ENCODE peak calls at places on chromosomes 3 and 15, in six cellular contexts. One of them, this sample, is unnamed.

GRCh38 chr15:90213123-90213817 is 12.1 kb downstream of the SEMA4B start:
- DNase-seq in ovary: no peak
- DNase-seq in testis: no peak
- DNase-seq in GM13977: no peak
- DNase-seq in AG04449: no peak
- DNase-seq in cardiac fibroblast: no peak
- DNase-seq in this sample: no peak

GRCh38 chr3:6799264-6799915 is 61.5 kb upstream of the GRM7 start:
- DNase-seq in GM13977: peak
- DNase-seq in cardiac fibroblast: peak
- DNase-seq in ovary: no peak
- DNase-seq in testis: peak
- DNase-seq in AG04449: no peak
- DNase-seq in this sample: no peak

GRCh38 chr3:94413721-94414106 is 350.9 kb downstream of the NSUN3 start:
- DNase-seq in AG04449: peak
- DNase-seq in testis: no peak
- DNase-seq in cardiac fibroblast: peak
- DNase-seq in GM13977: no peak
- DNase-seq in ovary: no peak
- DNase-seq in this sample: peak

GRCh38 chr3:196979545-196979944 is 10.9 kb upstream of the PIGZ start:
- DNase-seq in cardiac fibroblast: peak
- DNase-seq in GM13977: no peak
- DNase-seq in ovary: peak
- DNase-seq in testis: no peak
- DNase-seq in AG04449: peak
- DNase-seq in this sample: no peak

GRCh38 chr15:77839431-77839830 is 206.7 kb upstream of the LINGO1 start:
- DNase-seq in ovary: no peak
- DNase-seq in GM13977: no peak
- DNase-seq in cardiac fibroblast: no peak
- DNase-seq in AG04449: no peak
- DNase-seq in testis: no peak
- DNase-seq in this sample: no peak

GRCh38 chr15:93131485-93132075 is 42.6 kb upstream of the RGMA start:
- DNase-seq in cardiac fibroblast: no peak
- DNase-seq in AG04449: no peak
- DNase-seq in testis: no peak
- DNase-seq in GM13977: no peak
- DNase-seq in ovary: no peak
- DNase-seq in this sample: no peak

GRCh38 chr15:73838795-73839565 is 34.4 kb upstream of the TBC1D21 start:
- DNase-seq in ovary: peak
- DNase-seq in testis: peak
- DNase-seq in AG04449: no peak
- DNase-seq in cardiac fibroblast: peak
- DNase-seq in GM13977: no peak
- DNase-seq in this sample: no peak

GRCh38 chr15:40776537-40777141 is 6.9 kb downstream of the C15orf62 start:
- DNase-seq in cardiac fibroblast: peak
- DNase-seq in GM13977: no peak
- DNase-seq in testis: no peak
- DNase-seq in ovary: no peak
- DNase-seq in AG04449: no peak
- DNase-seq in this sample: no peak

GRCh38 chr15:48177383-48177874 is 666 bp downstream of the MYEF2 start:
- DNase-seq in cardiac fibroblast: peak
- DNase-seq in testis: peak
- DNase-seq in GM13977: peak
- DNase-seq in ovary: no peak
- DNase-seq in AG04449: no peak
- DNase-seq in this sample: peak

GRCh38 chr3:143331336-143331735 is 211.8 kb downstream of the CHST2 start:
- DNase-seq in ovary: no peak
- DNase-seq in GM13977: no peak
- DNase-seq in testis: no peak
- DNase-seq in AG04449: no peak
- DNase-seq in cardiac fibroblast: peak
- DNase-seq in this sample: peak

GRCh38 chr3:143330316-143330868 is 210.8 kb downstream of the CHST2 start:
- DNase-seq in testis: no peak
- DNase-seq in cardiac fibroblast: no peak
- DNase-seq in GM13977: no peak
- DNase-seq in AG04449: no peak
- DNase-seq in ovary: no peak
- DNase-seq in this sample: no peak

GRCh38 chr3:143327388-143327787 is 207.8 kb downstream of the CHST2 start:
- DNase-seq in AG04449: no peak
- DNase-seq in GM13977: no peak
- DNase-seq in cardiac fibroblast: peak
- DNase-seq in ovary: no peak
- DNase-seq in testis: no peak
- DNase-seq in this sample: no peak

GRCh38 chr3:143328459-143328858 is 208.9 kb downstream of the CHST2 start:
- DNase-seq in cardiac fibroblast: no peak
- DNase-seq in AG04449: no peak
- DNase-seq in ovary: no peak
- DNase-seq in GM13977: no peak
- DNase-seq in testis: no peak
- DNase-seq in this sample: no peak

DNA sequence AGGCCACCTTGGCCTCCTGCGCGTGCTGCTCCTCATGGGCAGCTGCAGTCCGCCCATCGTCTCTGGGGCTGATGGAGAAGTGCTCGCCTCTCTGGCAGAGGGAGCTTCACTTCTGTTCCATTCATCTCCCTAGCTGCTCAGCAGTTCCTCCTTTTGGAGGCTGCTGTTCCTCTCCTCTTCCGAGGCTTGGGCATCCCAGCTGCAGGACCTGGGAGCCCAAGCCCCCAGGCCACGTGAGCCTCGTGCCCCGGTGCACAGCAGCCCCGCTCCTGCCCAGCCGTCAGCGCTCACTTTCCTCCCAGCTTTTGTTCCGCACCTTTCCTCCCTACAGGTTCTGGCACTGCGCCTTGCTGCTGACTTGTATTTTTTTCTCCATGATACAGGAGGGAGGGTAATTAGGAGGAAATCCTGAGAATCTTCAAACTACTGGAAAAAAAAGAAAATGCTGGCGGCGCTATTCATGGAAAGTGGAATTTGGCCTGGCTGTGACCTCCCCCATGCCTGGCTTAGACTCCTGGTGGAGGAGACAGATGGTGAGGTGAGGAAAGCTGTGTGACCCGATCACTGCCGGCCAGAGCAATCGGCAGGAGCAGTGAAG is 210.1 kb downstream of the CHST2 start:
- DNase-seq in cardiac fibroblast: no peak
- DNase-seq in AG04449: no peak
- DNase-seq in ovary: peak
- DNase-seq in testis: no peak
- DNase-seq in GM13977: no peak
- DNase-seq in this sample: no peak
- TF ChIP-seq CTCF in cardiac fibroblast: no peak
- TF ChIP-seq CTCF in AG04449: no peak
- TF ChIP-seq CTCF in ovary: no peak
- TF ChIP-seq CTCF in testis: no peak
- TF ChIP-seq CTCF in GM13977: no peak
- TF ChIP-seq CTCF in this sample: no peak

GRCh38 chr3:14402304-14402811 is at the start of gene SLC6A6:
- DNase-seq in AG04449: peak
- DNase-seq in GM13977: peak
- DNase-seq in testis: peak
- DNase-seq in cardiac fibroblast: peak
- DNase-seq in ovary: peak
- DNase-seq in this sample: peak
- TF ChIP-seq CTCF in AG04449: peak
- TF ChIP-seq CTCF in GM13977: peak
- TF ChIP-seq CTCF in testis: no peak
- TF ChIP-seq CTCF in cardiac fibroblast: peak
- TF ChIP-seq CTCF in ovary: peak
- TF ChIP-seq CTCF in this sample: peak

GRCh38 chr3:150315711-150316110 is 92.4 kb upstream of the TSC22D2 start:
- DNase-seq in cardiac fibroblast: no peak
- DNase-seq in testis: no peak
- DNase-seq in AG04449: no peak
- DNase-seq in ovary: no peak
- DNase-seq in GM13977: no peak
- DNase-seq in this sample: no peak

GRCh38 chr3:150309557-150309956 is 98.5 kb upstream of the TSC22D2 start:
- DNase-seq in ovary: no peak
- DNase-seq in cardiac fibroblast: peak
- DNase-seq in AG04449: no peak
- DNase-seq in testis: no peak
- DNase-seq in GM13977: no peak
- DNase-seq in this sample: peak

GRCh38 chr3:150314248-150315027 is 93.7 kb upstream of the TSC22D2 start:
- DNase-seq in testis: peak
- DNase-seq in AG04449: no peak
- DNase-seq in cardiac fibroblast: no peak
- DNase-seq in ovary: no peak
- DNase-seq in GM13977: no peak
- DNase-seq in this sample: no peak

GRCh38 chr3:150311156-150311555 is 96.9 kb upstream of the TSC22D2 start:
- DNase-seq in AG04449: no peak
- DNase-seq in testis: no peak
- DNase-seq in ovary: no peak
- DNase-seq in GM13977: no peak
- DNase-seq in cardiac fibroblast: no peak
- DNase-seq in this sample: no peak

GRCh38 chr3:150312018-150312657 is 96.0 kb upstream of the TSC22D2 start:
- DNase-seq in AG04449: no peak
- DNase-seq in ovary: no peak
- DNase-seq in cardiac fibroblast: no peak
- DNase-seq in testis: no peak
- DNase-seq in GM13977: no peak
- DNase-seq in this sample: no peak
- TF ChIP-seq CTCF in AG04449: no peak
- TF ChIP-seq CTCF in ovary: no peak
- TF ChIP-seq CTCF in cardiac fibroblast: no peak
- TF ChIP-seq CTCF in testis: no peak
- TF ChIP-seq CTCF in GM13977: no peak
- TF ChIP-seq CTCF in this sample: no peak

DNA sequence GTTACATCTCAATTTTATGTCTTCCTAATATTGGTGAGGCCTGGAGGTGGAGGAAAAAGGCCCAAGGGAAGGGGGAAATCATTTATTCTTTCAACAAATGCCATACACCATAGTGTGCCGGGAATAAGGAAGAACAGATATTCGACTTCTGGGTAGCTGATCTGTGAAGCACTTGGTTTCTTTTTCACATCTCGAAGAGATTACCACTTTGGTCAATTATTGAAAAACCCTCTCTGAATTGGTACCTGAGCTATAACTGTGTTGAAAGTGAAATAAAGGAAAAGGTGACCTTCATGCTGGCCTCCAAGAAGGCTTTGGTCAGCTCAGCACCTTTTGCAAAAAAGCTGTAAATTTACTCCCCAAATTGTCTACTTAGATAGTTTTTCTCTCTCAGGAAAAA is 14.2 kb upstream of the MB21D2 start:
- DNase-seq in testis: no peak
- DNase-seq in ovary: no peak
- DNase-seq in AG04449: no peak
- DNase-seq in GM13977: no peak
- DNase-seq in cardiac fibroblast: no peak
- DNase-seq in this sample: no peak
- TF ChIP-seq CTCF in testis: no peak
- TF ChIP-seq CTCF in ovary: no peak
- TF ChIP-seq CTCF in AG04449: no peak
- TF ChIP-seq CTCF in GM13977: no peak
- TF ChIP-seq CTCF in cardiac fibroblast: no peak
- TF ChIP-seq CTCF in this sample: no peak

DNA sequence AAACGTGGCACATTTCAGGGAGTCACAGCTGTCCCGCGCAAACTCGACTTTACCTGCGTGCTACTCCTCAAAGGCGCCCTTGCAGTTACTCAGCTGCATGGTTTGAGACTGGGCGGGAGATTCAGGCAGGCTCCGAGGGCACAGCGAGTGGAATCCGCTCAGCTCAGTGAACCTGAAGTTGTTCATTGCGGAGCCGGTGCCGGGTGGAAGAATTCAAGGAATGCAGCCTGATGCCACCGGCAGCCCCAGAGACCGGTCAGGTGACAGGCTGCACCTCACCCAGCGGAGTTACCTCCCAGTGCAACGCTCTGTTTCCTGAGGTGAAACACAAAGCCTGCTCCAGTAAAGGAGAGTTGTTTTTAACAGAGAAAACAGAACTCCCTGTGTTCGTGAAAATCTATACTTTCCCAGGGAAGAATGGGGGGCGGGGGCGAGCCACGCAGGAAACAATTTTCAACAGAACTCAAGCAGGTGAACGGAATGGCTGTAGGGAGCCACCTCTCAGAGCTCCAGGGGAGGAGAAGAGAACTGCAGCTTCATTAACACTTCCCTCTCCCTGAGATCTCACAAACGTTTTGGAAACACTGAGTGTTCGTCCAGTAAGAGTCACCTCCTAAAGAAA is 3.8 kb downstream of the VEPH1 start:
- DNase-seq in AG04449: no peak
- DNase-seq in GM13977: no peak
- DNase-seq in cardiac fibroblast: no peak
- DNase-seq in testis: peak
- DNase-seq in ovary: no peak
- DNase-seq in this sample: peak
- TF ChIP-seq CTCF in AG04449: no peak
- TF ChIP-seq CTCF in GM13977: no peak
- TF ChIP-seq CTCF in cardiac fibroblast: no peak
- TF ChIP-seq CTCF in testis: no peak
- TF ChIP-seq CTCF in ovary: no peak
- TF ChIP-seq CTCF in this sample: peak